ENCODE peak calls at places on chromosomes 13 and 19, in nine cellular contexts. Y, L, Q, W, V, P, G, H and O are unnamed samples.

GRCh38 chr13:99386911-99387788 is 80.0 kb upstream of the GPR183 start:
- DNase-seq in Y (no peak), L (peak; percentile 71), Q (peak; percentile 52), W (no peak), V (peak; percentile 77), P (peak; percentile 71), G (peak; percentile 54), H (peak; percentile 91), O (peak; percentile 59)

GRCh38 chr13:23578411-23579071 is 8.3 kb downstream of the TNFRSF19 start:
- DNase-seq in Y (peak; percentile 86), L (peak; percentile 46), Q (peak; percentile 83), W (peak; percentile 70), V (peak; percentile 91), P (peak; percentile 85), G (peak; percentile 75), H (peak; percentile 49), O (peak; percentile 65)

GRCh38 chr13:30585748-30586262 is 31.9 kb upstream of the USPL1 start:
- DNase-seq in Y (no peak), L (no peak), Q (no peak), W (no peak), V (no peak), P (no peak), G (no peak), H (no peak), O (peak; percentile 84)

GRCh38 chr13:57877596-57877995 is 246.1 kb downstream of the PCDH17 start:
- DNase-seq in Y (no peak), L (no peak), Q (no peak), W (no peak), V (no peak), P (no peak), G (no peak), H (no peak), O (no peak)

GRCh38 chr19:39410620-39411005 is 1.9 kb upstream of the PLEKHG2 start:
- DNase-seq in Y (no peak), L (no peak), Q (no peak), W (no peak), V (no peak), P (no peak), G (no peak), H (no peak), O (peak; percentile 48)

GRCh38 chr13:110042253-110042652 is 255.9 kb upstream of the IRS2 start:
- DNase-seq in Y (no peak), L (no peak), Q (no peak), W (no peak), V (no peak), P (no peak), G (no peak), H (no peak), O (no peak)

GRCh38 chr19:47102561-47103135 is 10.9 kb downstream of the ZC3H4 start:
- DNase-seq in Y (no peak), L (no peak), Q (no peak), W (no peak), V (no peak), P (no peak), G (no peak), H (no peak), O (no peak)

GRCh38 chr19:13844130-13844631 is 32.8 kb upstream of the NANOS3 start:
- DNase-seq in Y (no peak), L (no peak), Q (no peak), W (no peak), V (no peak), P (no peak), G (no peak), H (no peak), O (no peak)

GRCh38 chr19:7833225-7834156 is 3.5 kb downstream of the EVI5L start:
- DNase-seq in Y (peak; percentile 86), L (no peak), Q (peak; percentile 63), W (no peak), V (no peak), P (no peak), G (no peak), H (no peak), O (no peak)

GRCh38 chr19:54952591-54953344 is 5.4 kb upstream of the NLRP7 start:
- DNase-seq in Y (peak; percentile 63), L (no peak), Q (no peak), W (peak; percentile 22), V (no peak), P (no peak), G (no peak), H (no peak), O (no peak)

GRCh38 chr13:35716186-35716585 is 239.7 kb upstream of the MAB21L1 start:
- DNase-seq in Y (peak; percentile 38), L (no peak), Q (no peak), W (no peak), V (no peak), P (no peak), G (no peak), H (no peak), O (peak; percentile 51)

GRCh38 chr13:36850790-36851438 is 31.9 kb downstream of the RFXAP start:
- DNase-seq in Y (no peak), L (no peak), Q (no peak), W (no peak), V (no peak), P (no peak), G (peak; percentile 14), H (no peak), O (peak; percentile 5)

GRCh38 chr19:5452594-5453565 is 2.3 kb upstream of the ZNRF4 start:
- DNase-seq in Y (no peak), L (peak; percentile 45), Q (no peak), W (no peak), V (no peak), P (no peak), G (no peak), H (no peak), O (peak; percentile 14)

GRCh38 chr13:43786472-43786765 is 353 bp downstream of the ENOX1 start:
- DNase-seq in Y (no peak), L (no peak), Q (no peak), W (no peak), V (no peak), P (no peak), G (no peak), H (no peak), O (no peak)

GRCh38 chr19:53655042-53655665 is 23.4 kb downstream of the DPRX start:
- DNase-seq in Y (no peak), L (no peak), Q (no peak), W (no peak), V (no peak), P (no peak), G (no peak), H (no peak), O (no peak)

GRCh38 chr13:91955546-91956355 is 557.3 kb downstream of the GPC5 start:
- DNase-seq in Y (no peak), L (no peak), Q (no peak), W (no peak), V (no peak), P (no peak), G (no peak), H (no peak), O (no peak)

GRCh38 chr13:29745704-29746103 is 104.7 kb downstream of the UBL3 start:
- DNase-seq in Y (no peak), L (no peak), Q (no peak), W (no peak), V (no peak), P (no peak), G (no peak), H (no peak), O (no peak)

GRCh38 chr19:1446713-1447564 is 3.0 kb upstream of the APC2 start:
- DNase-seq in Y (no peak), L (peak; percentile 5), Q (no peak), W (no peak), V (no peak), P (no peak), G (peak; percentile 78), H (no peak), O (peak; percentile 71)

GRCh38 chr19:18167975-18168645 is 5.5 kb upstream of the IFI30 start:
- DNase-seq in Y (peak; percentile 51), L (peak; percentile 89), Q (no peak), W (no peak), V (no peak), P (peak; percentile 56), G (peak; percentile 68), H (peak; percentile 49), O (peak; percentile 52)

GRCh38 chr13:98274921-98275487 is 97.9 kb upstream of the RNF113B start:
- DNase-seq in Y (no peak), L (no peak), Q (no peak), W (no peak), V (no peak), P (no peak), G (no peak), H (no peak), O (no peak)

GRCh38 chr19:37362733-37363132 is 8.2 kb upstream of the ZNF527 start:
- DNase-seq in Y (no peak), L (no peak), Q (no peak), W (no peak), V (no peak), P (no peak), G (no peak), H (no peak), O (peak; percentile 5)